ENCODE peak calls at places on chromosomes 5 and 9, in eight cellular contexts. One of them, this sample, is unnamed.

GRCh38 chr5:1378096-1378495 is 33.2 kb upstream of the CLPTM1L start:
- DNase-seq in cardiac fibroblast: no peak
- DNase-seq in pancreas: no peak
- DNase-seq in RWPE1: no peak
- DNase-seq in germinal center: no peak
- DNase-seq in left colon: no peak
- DNase-seq in hippocampal formation: no peak
- DNase-seq in GM04503: no peak
- DNase-seq in this sample: no peak

GRCh38 chr9:129023036-129023907 is 4.9 kb downstream of the SH3GLB2 start:
- DNase-seq in cardiac fibroblast: peak
- DNase-seq in pancreas: no peak
- DNase-seq in RWPE1: peak
- DNase-seq in germinal center: no peak
- DNase-seq in left colon: peak
- DNase-seq in hippocampal formation: no peak
- DNase-seq in GM04503: peak
- DNase-seq in this sample: peak

GRCh38 chr9:37593877-37594448 is 1.6 kb upstream of the TOMM5 start:
- DNase-seq in cardiac fibroblast: no peak
- DNase-seq in pancreas: no peak
- DNase-seq in RWPE1: no peak
- DNase-seq in germinal center: no peak
- DNase-seq in left colon: no peak
- DNase-seq in hippocampal formation: no peak
- DNase-seq in GM04503: peak
- DNase-seq in this sample: no peak

GRCh38 chr5:87097664-87098063 is 170.0 kb upstream of the RASA1 start:
- DNase-seq in cardiac fibroblast: no peak
- DNase-seq in pancreas: no peak
- DNase-seq in RWPE1: no peak
- DNase-seq in germinal center: no peak
- DNase-seq in left colon: no peak
- DNase-seq in hippocampal formation: no peak
- DNase-seq in GM04503: no peak
- DNase-seq in this sample: no peak

GRCh38 chr9:4305065-4305481 is 5.2 kb upstream of the GLIS3 start:
- DNase-seq in cardiac fibroblast: no peak
- DNase-seq in pancreas: no peak
- DNase-seq in RWPE1: no peak
- DNase-seq in germinal center: no peak
- DNase-seq in left colon: no peak
- DNase-seq in hippocampal formation: no peak
- DNase-seq in GM04503: no peak
- DNase-seq in this sample: no peak

GRCh38 chr5:55356896-55357295 is 49.1 kb downstream of the MTREX start:
- DNase-seq in cardiac fibroblast: no peak
- DNase-seq in pancreas: no peak
- DNase-seq in RWPE1: no peak
- DNase-seq in germinal center: no peak
- DNase-seq in left colon: no peak
- DNase-seq in hippocampal formation: no peak
- DNase-seq in GM04503: no peak
- DNase-seq in this sample: no peak

GRCh38 chr5:1735320-1735970 is 64.2 kb downstream of the MRPL36 start:
- DNase-seq in cardiac fibroblast: no peak
- DNase-seq in pancreas: no peak
- DNase-seq in RWPE1: no peak
- DNase-seq in germinal center: no peak
- DNase-seq in left colon: no peak
- DNase-seq in hippocampal formation: no peak
- DNase-seq in GM04503: no peak
- DNase-seq in this sample: no peak

GRCh38 chr5:109929371-109929770 is 239.6 kb downstream of the MAN2A1 start:
- DNase-seq in cardiac fibroblast: no peak
- DNase-seq in pancreas: no peak
- DNase-seq in RWPE1: no peak
- DNase-seq in germinal center: no peak
- DNase-seq in left colon: no peak
- DNase-seq in hippocampal formation: no peak
- DNase-seq in GM04503: no peak
- DNase-seq in this sample: no peak

GRCh38 chr5:142495561-142495960 is 170.7 kb upstream of the SPRY4 start:
- DNase-seq in cardiac fibroblast: no peak
- DNase-seq in pancreas: no peak
- DNase-seq in RWPE1: no peak
- DNase-seq in germinal center: no peak
- DNase-seq in left colon: no peak
- DNase-seq in hippocampal formation: no peak
- DNase-seq in GM04503: no peak
- DNase-seq in this sample: no peak

GRCh38 chr9:110777201-110777842 is 108.7 kb downstream of the MUSK start:
- DNase-seq in cardiac fibroblast: peak
- DNase-seq in pancreas: no peak
- DNase-seq in RWPE1: no peak
- DNase-seq in germinal center: no peak
- DNase-seq in left colon: no peak
- DNase-seq in hippocampal formation: no peak
- DNase-seq in GM04503: no peak
- DNase-seq in this sample: no peak

GRCh38 chr9:83765376-83765775 is 52.2 kb downstream of the GKAP1 start:
- DNase-seq in cardiac fibroblast: no peak
- DNase-seq in pancreas: no peak
- DNase-seq in RWPE1: no peak
- DNase-seq in germinal center: no peak
- DNase-seq in left colon: no peak
- DNase-seq in hippocampal formation: no peak
- DNase-seq in GM04503: no peak
- DNase-seq in this sample: no peak

GRCh38 chr5:165370772-165371171 is 1865.4 kb downstream of the MAT2B start:
- DNase-seq in cardiac fibroblast: no peak
- DNase-seq in pancreas: no peak
- DNase-seq in RWPE1: no peak
- DNase-seq in germinal center: no peak
- DNase-seq in left colon: no peak
- DNase-seq in hippocampal formation: no peak
- DNase-seq in GM04503: no peak
- DNase-seq in this sample: no peak

GRCh38 chr9:7058539-7058938 is 300.8 kb downstream of the KDM4C start:
- DNase-seq in cardiac fibroblast: no peak
- DNase-seq in pancreas: no peak
- DNase-seq in RWPE1: no peak
- DNase-seq in germinal center: no peak
- DNase-seq in left colon: no peak
- DNase-seq in hippocampal formation: no peak
- DNase-seq in GM04503: no peak
- DNase-seq in this sample: no peak

GRCh38 chr5:174529925-174530681 is 194.3 kb upstream of the MSX2 start:
- DNase-seq in cardiac fibroblast: no peak
- DNase-seq in pancreas: no peak
- DNase-seq in RWPE1: no peak
- DNase-seq in germinal center: no peak
- DNase-seq in left colon: no peak
- DNase-seq in hippocampal formation: no peak
- DNase-seq in GM04503: no peak
- DNase-seq in this sample: no peak

GRCh38 chr9:112112519-112112918 is 62.6 kb downstream of the SUSD1 start:
- DNase-seq in cardiac fibroblast: peak
- DNase-seq in pancreas: no peak
- DNase-seq in RWPE1: peak
- DNase-seq in germinal center: no peak
- DNase-seq in left colon: no peak
- DNase-seq in hippocampal formation: no peak
- DNase-seq in GM04503: peak
- DNase-seq in this sample: no peak

GRCh38 chr9:126790561-126790960 is 14.3 kb upstream of the ZBTB43 start:
- DNase-seq in cardiac fibroblast: no peak
- DNase-seq in pancreas: no peak
- DNase-seq in RWPE1: no peak
- DNase-seq in germinal center: no peak
- DNase-seq in left colon: no peak
- DNase-seq in hippocampal formation: no peak
- DNase-seq in GM04503: no peak
- DNase-seq in this sample: no peak

GRCh38 chr5:116738948-116739339 is 164.3 kb upstream of the SEMA6A start:
- DNase-seq in cardiac fibroblast: no peak
- DNase-seq in pancreas: no peak
- DNase-seq in RWPE1: no peak
- DNase-seq in germinal center: no peak
- DNase-seq in left colon: no peak
- DNase-seq in hippocampal formation: no peak
- DNase-seq in GM04503: no peak
- DNase-seq in this sample: no peak

This sample was measured in RPMI8226.